ENCODE peak calls at places on chromosome 1, in four cellular contexts. One of them, this sample, is unnamed.

GRCh38 chr1:10106241-10106640 is 73.5 kb downstream of the UBE4B start:
- DNase-seq in fibroblast of lung: no peak
- DNase-seq in NCI-H1092: no peak
- DNase-seq in heart right ventricle: no peak
- DNase-seq in this sample: no peak

GRCh38 chr1:181023265-181024057 is 791 bp upstream of the STX6 start:
- DNase-seq in fibroblast of lung: no peak
- DNase-seq in NCI-H1092: no peak
- DNase-seq in heart right ventricle: no peak
- DNase-seq in this sample: no peak

GRCh38 chr1:98368995-98369394 is 292.5 kb upstream of the SNX7 start:
- DNase-seq in fibroblast of lung: no peak
- DNase-seq in NCI-H1092: no peak
- DNase-seq in heart right ventricle: no peak
- DNase-seq in this sample: no peak

GRCh38 chr1:203835476-203835875 is 25.9 kb upstream of the SNRPE start:
- DNase-seq in fibroblast of lung: no peak
- DNase-seq in NCI-H1092: no peak
- DNase-seq in heart right ventricle: no peak
- DNase-seq in this sample: no peak

GRCh38 chr1:226863446-226863845 is 7.0 kb upstream of the PSEN2 start:
- DNase-seq in fibroblast of lung: peak
- DNase-seq in NCI-H1092: no peak
- DNase-seq in heart right ventricle: no peak
- DNase-seq in this sample: no peak

GRCh38 chr1:32702599-32703478 is at the start of gene SYNC:
- DNase-seq in fibroblast of lung: peak
- DNase-seq in NCI-H1092: no peak
- DNase-seq in heart right ventricle: peak
- DNase-seq in this sample: peak

GRCh38 chr1:101004666-101005065 is 20.9 kb downstream of the DPH5 start:
- DNase-seq in fibroblast of lung: peak
- DNase-seq in NCI-H1092: no peak
- DNase-seq in heart right ventricle: no peak
- DNase-seq in this sample: no peak

GRCh38 chr1:67441183-67441582 is 11.0 kb upstream of the SERBP1 start:
- DNase-seq in fibroblast of lung: peak
- DNase-seq in NCI-H1092: no peak
- DNase-seq in heart right ventricle: no peak
- DNase-seq in this sample: peak

GRCh38 chr1:185608166-185608565 is 126.0 kb upstream of the HMCN1 start:
- DNase-seq in fibroblast of lung: peak
- DNase-seq in NCI-H1092: no peak
- DNase-seq in heart right ventricle: no peak
- DNase-seq in this sample: no peak

GRCh38 chr1:27325286-27325685 is 3.3 kb downstream of the TMEM222 start:
- DNase-seq in fibroblast of lung: no peak
- DNase-seq in NCI-H1092: no peak
- DNase-seq in heart right ventricle: no peak
- DNase-seq in this sample: no peak

GRCh38 chr1:229221106-229222019 is 49.5 kb upstream of the RAB4A start:
- DNase-seq in fibroblast of lung: no peak
- DNase-seq in NCI-H1092: peak
- DNase-seq in heart right ventricle: no peak
- DNase-seq in this sample: peak

GRCh38 chr1:66933887-66934700 is 9.3 kb downstream of the MIER1 start:
- DNase-seq in fibroblast of lung: no peak
- DNase-seq in NCI-H1092: no peak
- DNase-seq in heart right ventricle: no peak
- DNase-seq in this sample: no peak

GRCh38 chr1:209646558-209646957 is 5.7 kb downstream of the LAMB3 start:
- DNase-seq in fibroblast of lung: peak
- DNase-seq in NCI-H1092: no peak
- DNase-seq in heart right ventricle: no peak
- DNase-seq in this sample: no peak